ENCODE peak calls at places on chromosomes 4 and X, in nine cellular contexts. B, P, H, M, E, U, G, D and F are unnamed samples.

GRCh38 chr4:101669138-101669831 is 121.2 kb upstream of the BANK1 start:
- DNase-seq in B (no peak), P (no peak), H (no peak), M (no peak), E (no peak), U (no peak), G (no peak), D (no peak), F (no peak)

GRCh38 chr4:112130903-112131302 is 14.4 kb upstream of the FAM241A start:
- DNase-seq in B (no peak), P (peak), H (no peak), M (peak), E (no peak), U (no peak), G (no peak), D (no peak), F (no peak)

GRCh38 chr4:139858436-139859225 is 193.0 kb downstream of the MGST2 start:
- DNase-seq in B (no peak), P (no peak), H (no peak), M (no peak), E (no peak), U (no peak), G (no peak), D (no peak), F (no peak)

GRCh38 chr4:25826074-25826752 is 36.6 kb downstream of the SEL1L3 start:
- DNase-seq in B (no peak), P (no peak), H (no peak), M (no peak), E (no peak), U (no peak), G (no peak), D (peak), F (no peak)

GRCh38 chr4:81516241-81516640 is 44.5 kb upstream of the RASGEF1B start:
- DNase-seq in B (no peak), P (no peak), H (no peak), M (no peak), E (no peak), U (no peak), G (no peak), D (no peak), F (no peak)

GRCh38 chr4:64713256-64713840 is 304.1 kb upstream of the TECRL start:
- DNase-seq in B (peak), P (no peak), H (no peak), M (no peak), E (no peak), U (no peak), G (no peak), D (peak), F (peak)

GRCh38 chr4:77695769-77696168 is 90.1 kb downstream of the CXCL13 start:
- DNase-seq in B (peak), P (no peak), H (no peak), M (no peak), E (no peak), U (no peak), G (peak), D (no peak), F (no peak)

GRCh38 chr4:41360911-41361830 is 104.4 kb downstream of the UCHL1 start:
- DNase-seq in B (no peak), P (peak), H (no peak), M (peak), E (no peak), U (no peak), G (peak), D (peak), F (no peak)

GRCh38 chrX:121036951-121037350 is 10.5 kb upstream of the GLUD2 start:
- DNase-seq in B (no peak), P (no peak), H (no peak), M (no peak), E (no peak), U (no peak), G (no peak), D (no peak), F (no peak)

GRCh38 chrX:110743679-110744340 is 51.8 kb downstream of the CHRDL1 start:
- DNase-seq in B (no peak), P (no peak), H (no peak), M (no peak), E (no peak), U (no peak), G (no peak), D (no peak), F (no peak)

GRCh38 chr4:168119870-168120269 is 27.5 kb downstream of the ANXA10 start:
- DNase-seq in B (no peak), P (no peak), H (no peak), M (no peak), E (no peak), U (no peak), G (no peak), D (no peak), F (no peak)

GRCh38 chrX:103562801-103563200 is 22.5 kb upstream of the TCEAL4 start:
- DNase-seq in B (no peak), P (no peak), H (no peak), M (no peak), E (no peak), U (no peak), G (no peak), D (no peak), F (no peak)

GRCh38 chr4:123110685-123111084 is 188.3 kb upstream of the NUDT6 start:
- DNase-seq in B (no peak), P (no peak), H (no peak), M (no peak), E (no peak), U (no peak), G (no peak), D (no peak), F (no peak)

GRCh38 chr4:105455998-105456397 is 17.9 kb downstream of the PPA2 start:
- DNase-seq in B (no peak), P (no peak), H (no peak), M (no peak), E (no peak), U (no peak), G (no peak), D (no peak), F (no peak)

GRCh38 chr4:10875144-10875799 is 190.7 kb upstream of the CLNK start:
- DNase-seq in B (no peak), P (no peak), H (no peak), M (no peak), E (no peak), U (no peak), G (no peak), D (no peak), F (no peak)

GRCh38 chrX:140917354-140918115 is 84.9 kb upstream of the SPANXB1 start:
- DNase-seq in B (no peak), P (no peak), H (no peak), M (no peak), E (no peak), U (no peak), G (no peak), D (no peak), F (no peak)

GRCh38 chrX:155819966-155820491 is 61.1 kb upstream of the VAMP7 start:
- DNase-seq in B (peak), P (peak), H (peak), M (peak), E (no peak), U (no peak), G (peak), D (peak), F (peak)

GRCh38 chr4:123291329-123291728 is 105.3 kb upstream of the SPRY1 start:
- DNase-seq in B (no peak), P (no peak), H (no peak), M (no peak), E (no peak), U (no peak), G (no peak), D (no peak), F (no peak)

GRCh38 chr4:105246712-105247111 is 100.0 kb downstream of the TET2 start:
- DNase-seq in B (no peak), P (no peak), H (no peak), M (no peak), E (no peak), U (no peak), G (no peak), D (no peak), F (no peak)

GRCh38 chr4:145231906-145232700 is 51.7 kb upstream of the OTUD4 start:
- DNase-seq in B (no peak), P (no peak), H (no peak), M (no peak), E (no peak), U (no peak), G (no peak), D (no peak), F (no peak)

GRCh38 chr4:6991771-6992557 is 51.2 kb upstream of the TADA2B start:
- DNase-seq in B (peak), P (peak), H (no peak), M (no peak), E (no peak), U (no peak), G (no peak), D (no peak), F (no peak)

GRCh38 chr4:182808673-182809416 is 108.3 kb downstream of the DCTD start:
- DNase-seq in B (peak), P (peak), H (peak), M (no peak), E (peak), U (no peak), G (no peak), D (no peak), F (no peak)

GRCh38 chrX:346034-346813 is 27.6 kb upstream of the GTPBP6 start:
- DNase-seq in B (no peak), P (peak), H (no peak), M (peak), E (no peak), U (no peak), G (no peak), D (no peak), F (no peak)

GRCh38 chrX:3244203-3244743 is 102.2 kb downstream of the MXRA5 start:
- DNase-seq in B (no peak), P (no peak), H (no peak), M (no peak), E (no peak), U (no peak), G (no peak), D (no peak), F (no peak)

GRCh38 chr4:122003335-122003734 is 51.5 kb upstream of the TRPC3 start:
- DNase-seq in B (peak), P (peak), H (peak), M (peak), E (no peak), U (no peak), G (peak), D (peak), F (peak)

GRCh38 chrX:17967888-17968287 is 106.8 kb upstream of the RAI2 start:
- DNase-seq in B (no peak), P (no peak), H (no peak), M (no peak), E (no peak), U (no peak), G (no peak), D (peak), F (no peak)

GRCh38 chr4:76067652-76068286 is 6.7 kb upstream of the ART3 start:
- DNase-seq in B (peak), P (peak), H (peak), M (peak), E (peak), U (peak), G (peak), D (peak), F (peak)

GRCh38 chr4:169009281-169010124 is 552 bp downstream of the CBR4 start:
- DNase-seq in B (peak), P (peak), H (peak), M (peak), E (peak), U (peak), G (peak), D (peak), F (peak)

GRCh38 chr4:17448689-17449088 is 63.2 kb downstream of the QDPR start:
- DNase-seq in B (peak), P (no peak), H (no peak), M (no peak), E (no peak), U (no peak), G (no peak), D (no peak), F (no peak)

GRCh38 chrX:40383360-40383759 is 197.4 kb upstream of the ATP6AP2 start:
- DNase-seq in B (peak), P (peak), H (no peak), M (no peak), E (no peak), U (no peak), G (no peak), D (no peak), F (no peak)

GRCh38 chr4:123423819-123424218 is 27.2 kb downstream of the SPRY1 start:
- DNase-seq in B (no peak), P (no peak), H (no peak), M (no peak), E (no peak), U (no peak), G (no peak), D (no peak), F (no peak)

GRCh38 chr4:76194325-76194724 is 19.3 kb downstream of the SCARB2 start:
- DNase-seq in B (no peak), P (no peak), H (no peak), M (no peak), E (no peak), U (no peak), G (peak), D (no peak), F (no peak)

GRCh38 chr4:165718660-165719059 is 154.4 kb upstream of the TLL1 start:
- DNase-seq in B (no peak), P (no peak), H (no peak), M (no peak), E (no peak), U (no peak), G (no peak), D (no peak), F (no peak)

GRCh38 chr4:16496501-16496900 is 270.2 kb upstream of the TAPT1 start:
- DNase-seq in B (no peak), P (no peak), H (no peak), M (no peak), E (no peak), U (no peak), G (no peak), D (no peak), F (no peak)

GRCh38 chr4:33357121-33357520 is 2637.0 kb downstream of the PCDH7 start:
- DNase-seq in B (no peak), P (no peak), H (no peak), M (no peak), E (no peak), U (no peak), G (no peak), D (peak), F (no peak)